ENCODE peak calls at places on chromosome 16, in seven cellular contexts. H is HepG2, A is K562, S is H1, O is HCT116, U is GM12878, Z is SK-N-SH. L is an unnamed sample.

GRCh38 chr16:2425008-2425518 is 4.2 kb upstream of the CCNF start:
- DNase-seq in O (no peak), A (no peak), S (no peak), Z (no peak), H (no peak), U (no peak), L (no peak)

GRCh38 chr16:64983983-64984382 is 137.9 kb downstream of the CDH11 start:
- DNase-seq in Z (peak; percentile 32), O (no peak), H (peak; percentile 5), A (peak; percentile 5), U (no peak), S (peak; percentile 78), L (peak; percentile 3)

GRCh38 chr16:72666267-72666666 is 381.7 kb downstream of the ZFHX3 start:
- DNase-seq in S (no peak), O (no peak), Z (no peak), H (no peak), A (peak; percentile 14), U (no peak), L (no peak)

GRCh38 chr16:81680444-81681263 is 98.4 kb upstream of the PLCG2 start:
- DNase-seq in S (no peak), Z (no peak), H (no peak), A (no peak), O (no peak), U (no peak), L (no peak)

GRCh38 chr16:21599994-21600773 is 807 bp downstream of the METTL9 start:
- DNase-seq in S (no peak), U (peak; percentile 17), O (no peak), Z (peak; percentile 23), H (peak; percentile 63), A (peak; percentile 54), L (peak; percentile 40)

GRCh38 chr16:729768-730665 is 3.1 kb downstream of the HAGHL start:
- DNase-seq in H (no peak), Z (no peak), A (no peak), S (no peak), O (no peak), U (no peak), L (no peak)

GRCh38 chr16:2467301-2468141 is 3.6 kb upstream of the NTN3 start:
- DNase-seq in U (no peak), O (peak; percentile 41), Z (peak; percentile 89), H (no peak), S (peak; percentile 85), A (no peak), L (peak; percentile 67)

GRCh38 chr16:12155235-12155634 is 178.7 kb downstream of the SNX29 start:
- DNase-seq in U (no peak), H (no peak), S (no peak), A (no peak), Z (no peak), O (no peak), L (no peak)

GRCh38 chr16:19960183-19960582 is 75.5 kb upstream of the GPRC5B start:
- DNase-seq in U (no peak), H (no peak), O (no peak), Z (no peak), S (no peak), A (no peak), L (no peak)

GRCh38 chr16:19967963-19968362 is 83.3 kb upstream of the GPRC5B start:
- DNase-seq in Z (no peak), S (no peak), H (no peak), U (no peak), O (no peak), A (no peak), L (no peak)

GRCh38 chr16:76885776-76886175 is 305.2 kb upstream of the MON1B start:
- DNase-seq in O (no peak), U (no peak), Z (peak; percentile 3), A (no peak), H (no peak), S (no peak), L (no peak)

GRCh38 chr16:85428168-85428898 is 184.8 kb upstream of the GSE1 start:
- DNase-seq in O (peak; percentile 38), U (no peak), A (peak; percentile 59), S (peak; percentile 84), H (no peak), Z (peak; percentile 73), L (peak; percentile 89)

GRCh38 chr16:50551243-50551642 is 3.0 kb downstream of the NKD1 start:
- DNase-seq in H (peak; percentile 71), O (no peak), Z (no peak), A (no peak), S (no peak), U (no peak), L (no peak)

GRCh38 chr16:26240807-26241206 is 549.0 kb downstream of the HS3ST4 start:
- DNase-seq in S (no peak), Z (no peak), O (no peak), H (no peak), A (no peak), U (no peak), L (no peak)

DNA sequence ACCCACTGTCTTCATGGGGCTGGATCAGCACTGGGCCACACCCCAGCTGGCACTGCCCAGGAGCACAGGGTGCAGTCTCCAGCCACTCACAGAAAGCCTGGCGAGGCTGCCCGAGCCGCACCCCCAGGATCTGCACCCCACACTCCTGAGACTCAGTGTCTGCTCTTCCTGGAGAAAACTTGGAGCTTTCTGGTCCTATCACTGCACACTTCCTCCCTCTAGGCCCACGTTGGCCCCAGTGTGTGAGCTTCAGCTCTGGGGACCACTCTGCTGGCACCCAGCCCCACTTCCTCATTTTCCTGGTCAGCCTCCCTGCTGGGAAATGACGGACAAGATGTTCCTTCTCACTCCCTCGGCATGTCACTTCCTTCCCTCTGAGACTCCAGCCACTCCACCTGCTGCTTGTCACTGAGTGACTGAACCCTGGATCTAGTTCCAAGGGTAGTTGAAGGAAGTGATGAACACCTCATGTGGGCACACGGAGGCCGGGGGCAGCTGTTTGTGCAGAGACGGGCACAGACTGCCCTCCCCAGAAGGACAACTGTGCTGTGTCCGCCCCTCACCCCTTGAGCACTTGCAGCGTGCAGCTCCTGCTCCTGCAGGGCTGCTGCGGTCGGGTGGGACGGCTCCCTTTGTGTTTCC is 29.0 kb downstream of the ZC3H18 start:
- DNase-seq in Z (no peak), O (no peak), H (no peak), S (no peak), U (no peak), A (no peak), L (no peak)
- TF ChIP-seq JUND in Z (no peak), O (no peak), H (no peak), S (no peak), U (no peak), A (no peak), L (no peak)

GRCh38 chr16:15650698-15651161 is 685 bp downstream of the NDE1 start:
- DNase-seq in O (no peak), U (no peak), Z (peak; percentile 51), A (peak; percentile 80), S (no peak), H (no peak), L (peak; percentile 54)
- TF ChIP-seq JUND in O (no peak), U (no peak), Z (no peak), A (no peak), S (no peak), H (peak; percentile 44), L (no peak)

GRCh38 chr16:75320435-75320834 is 69.0 kb upstream of the BCAR1 start:
- DNase-seq in U (no peak), Z (no peak), S (no peak), H (peak; percentile 41), A (no peak), O (no peak), L (no peak)
- TF ChIP-seq JUND in U (no peak), Z (no peak), S (no peak), H (no peak), A (no peak), O (no peak), L (no peak)

GRCh38 chr16:83715217-83715920 is 92.4 kb upstream of the HSBP1 start:
- DNase-seq in Z (no peak), H (no peak), U (no peak), O (no peak), A (no peak), S (no peak), L (peak; percentile 74)

GRCh38 chr16:83720981-83721380 is 86.8 kb upstream of the HSBP1 start:
- DNase-seq in S (no peak), Z (no peak), H (no peak), O (no peak), A (no peak), U (no peak), L (no peak)

GRCh38 chr16:83720213-83720612 is 87.6 kb upstream of the HSBP1 start:
- DNase-seq in O (no peak), Z (no peak), A (no peak), S (no peak), U (no peak), H (no peak), L (no peak)

GRCh38 chr16:83717308-83717707 is 90.5 kb upstream of the HSBP1 start:
- DNase-seq in S (peak; percentile 59), O (no peak), H (no peak), Z (no peak), A (peak; percentile 16), U (no peak), L (no peak)

GRCh38 chr16:83717814-83718213 is 90.0 kb upstream of the HSBP1 start:
- DNase-seq in S (no peak), Z (no peak), U (no peak), O (no peak), H (no peak), A (no peak), L (no peak)
- TF ChIP-seq JUND in S (no peak), Z (no peak), U (no peak), O (no peak), H (no peak), A (no peak), L (no peak)

DNA sequence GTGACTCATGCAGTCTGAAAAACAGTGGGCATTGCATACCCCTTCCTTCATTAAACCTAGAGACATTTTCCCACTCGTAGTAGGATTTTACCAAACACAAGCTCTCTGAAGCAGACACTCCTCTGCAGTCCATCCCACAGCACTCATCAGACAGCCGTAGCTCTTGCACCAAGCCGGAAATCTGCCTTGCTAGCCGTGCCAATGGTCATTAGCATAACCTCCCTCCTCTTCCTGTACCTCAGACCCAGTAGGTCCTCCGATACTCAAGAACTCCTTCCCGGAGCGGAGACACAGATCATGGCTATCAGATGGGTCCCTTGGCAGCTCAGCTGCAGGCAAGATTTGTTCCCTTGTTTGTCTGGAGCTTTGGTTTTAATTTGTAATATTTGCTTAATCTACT is 483.1 kb upstream of the PSMD7 start:
- DNase-seq in A (no peak), H (no peak), S (no peak), Z (peak; percentile 38), U (no peak), O (no peak), L (no peak)
- TF ChIP-seq JUND in A (no peak), H (no peak), S (no peak), Z (no peak), U (no peak), O (no peak), L (no peak)

DNA sequence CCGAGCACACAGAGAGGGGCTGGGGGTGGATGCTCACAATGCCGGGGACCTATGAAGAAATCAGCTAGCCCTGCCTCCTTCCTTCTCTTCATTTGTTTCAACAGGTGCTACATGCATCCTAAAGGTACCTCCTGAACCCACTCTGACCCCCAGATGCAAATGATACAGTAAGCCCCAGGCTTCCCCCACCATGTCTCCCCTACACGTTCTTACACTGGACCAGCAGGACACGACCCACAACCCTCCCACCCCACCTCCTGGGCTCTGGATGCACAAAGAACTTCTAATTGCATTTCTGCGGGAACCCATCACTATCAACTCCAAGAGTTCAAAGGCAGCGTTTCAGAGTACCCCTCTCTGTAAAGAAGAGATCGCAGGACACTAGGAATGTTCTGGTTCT is 2.1 kb downstream of the XYLT1 start:
- DNase-seq in A (no peak), Z (no peak), H (no peak), O (no peak), S (no peak), U (no peak), L (no peak)
- TF ChIP-seq JUND in A (no peak), Z (no peak), H (no peak), O (no peak), S (no peak), U (no peak), L (no peak)

L was measured in T47D.